ENCODE peak calls at places on chromosome 19, in eight cellular contexts. N, A, T, D, J, O, Z and B are unnamed samples.

GRCh38 chr19:55484571-55485438 is at the start of gene NAT14:
- DNase-seq in T (peak; percentile 91), O (peak; percentile 33), J (no peak), Z (peak; percentile 36), N (peak; percentile 38), A (peak; percentile 86), D (peak; percentile 72), B (no peak)

GRCh38 chr19:29550896-29551295 is 25.1 kb downstream of the VSTM2B start:
- DNase-seq in T (no peak), J (no peak), D (no peak), N (no peak), O (no peak), A (no peak), Z (no peak), B (no peak)

GRCh38 chr19:3062165-3063105 is at the start of gene TLE5:
- DNase-seq in N (peak; percentile 53), D (peak; percentile 67), T (peak; percentile 68), A (no peak), O (peak; percentile 84), J (no peak), Z (peak; percentile 32), B (no peak)

GRCh38 chr19:3880471-3881271 is at the start of gene ATCAY:
- DNase-seq in J (no peak), N (peak; percentile 21), T (no peak), D (no peak), O (no peak), A (peak; percentile 76), Z (no peak), B (no peak)

GRCh38 chr19:18089726-18090125 is 3.0 kb upstream of the IL12RB1 start:
- DNase-seq in T (no peak), Z (no peak), N (peak; percentile 88), O (no peak), D (no peak), J (no peak), A (no peak), B (peak; percentile 96)

GRCh38 chr19:30679286-30679685 is 307.1 kb downstream of the ZNF536 start:
- DNase-seq in Z (no peak), N (no peak), D (no peak), A (no peak), J (no peak), O (no peak), T (no peak), B (no peak)

GRCh38 chr19:17616961-17617806 is 61.7 kb downstream of the COLGALT1 start:
- DNase-seq in O (no peak), Z (peak; percentile 6), D (no peak), J (no peak), A (no peak), T (peak; percentile 53), N (no peak), B (no peak)

GRCh38 chr19:38284422-38284821 is 19.6 kb upstream of the C19orf33 start:
- DNase-seq in T (no peak), J (no peak), Z (peak; percentile 73), O (no peak), D (peak; percentile 73), N (peak; percentile 13), A (no peak), B (peak; percentile 58)

GRCh38 chr19:19260417-19260816 is 12.7 kb downstream of the TM6SF2 start:
- DNase-seq in T (no peak), O (no peak), A (no peak), J (no peak), N (no peak), Z (no peak), D (no peak), B (no peak)

GRCh38 chr19:1492474-1493006 is 1.6 kb downstream of the REEP6 start:
- DNase-seq in T (no peak), Z (no peak), N (no peak), O (no peak), J (no peak), D (no peak), A (no peak), B (no peak)

GRCh38 chr19:29947871-29948270 is 5.8 kb downstream of the URI1 start:
- DNase-seq in J (no peak), Z (no peak), T (no peak), A (no peak), D (no peak), N (no peak), O (no peak), B (no peak)

GRCh38 chr19:2226051-2226839 is 9.9 kb downstream of the PLEKHJ1 start:
- DNase-seq in J (no peak), N (no peak), O (no peak), D (no peak), A (no peak), Z (no peak), T (no peak), B (no peak)

GRCh38 chr19:4976412-4977298 is 7.7 kb downstream of the KDM4B start:
- DNase-seq in Z (peak; percentile 98), D (peak; percentile 85), T (peak; percentile 66), N (peak; percentile 38), O (peak; percentile 55), J (no peak), A (no peak), B (peak; percentile 82)

GRCh38 chr19:3375221-3376088 is 9.1 kb downstream of the NFIC start:
- DNase-seq in D (peak; percentile 92), N (peak; percentile 87), A (no peak), J (no peak), O (no peak), Z (no peak), T (no peak), B (peak; percentile 86)

GRCh38 chr19:45100797-45101196 is 7.8 kb downstream of the PPP1R37 start:
- DNase-seq in N (no peak), Z (no peak), T (no peak), O (no peak), J (no peak), A (no peak), D (no peak), B (no peak)

GRCh38 chr19:54959840-54960239 is 6.3 kb upstream of the NLRP2 start:
- DNase-seq in D (no peak), T (no peak), O (no peak), J (no peak), Z (peak; percentile 92), A (no peak), N (no peak), B (no peak)

GRCh38 chr19:49340865-49341718 is 5.9 kb downstream of the CD37 start:
- DNase-seq in Z (no peak), O (no peak), J (no peak), N (no peak), A (no peak), T (no peak), D (peak; percentile 41), B (no peak)

GRCh38 chr19:16061943-16062342 is 14.4 kb upstream of the TPM4 start:
- DNase-seq in J (no peak), A (no peak), Z (no peak), N (no peak), T (no peak), D (no peak), O (no peak), B (no peak)

GRCh38 chr19:33465371-33465770 is 56.2 kb downstream of the PEPD start:
- DNase-seq in A (no peak), O (no peak), D (no peak), T (no peak), N (no peak), J (no peak), Z (no peak), B (no peak)

GRCh38 chr19:14603990-14604387 is 21.1 kb downstream of the CLEC17A start:
- DNase-seq in Z (no peak), J (no peak), D (no peak), A (no peak), O (no peak), N (no peak), T (no peak), B (no peak)

GRCh38 chr19:14632286-14632685 is 42.4 kb downstream of the ADGRE3 start:
- DNase-seq in T (peak; percentile 56), J (peak; percentile 13), A (no peak), D (no peak), N (no peak), Z (peak; percentile 43), O (peak; percentile 6), B (peak; percentile 19)

GRCh38 chr19:51887522-51888498 is at the start of gene ZNF577:
- DNase-seq in T (peak; percentile 23), D (peak; percentile 94), N (peak; percentile 76), Z (no peak), O (peak; percentile 96), A (peak; percentile 78), J (peak; percentile 64), B (peak; percentile 70)

GRCh38 chr19:17871878-17872250 is at the start of gene SLC5A5:
- DNase-seq in T (no peak), Z (peak; percentile 56), D (no peak), O (no peak), A (no peak), N (no peak), J (no peak), B (no peak)

GRCh38 chr19:18282021-18282787 is 782 bp upstream of the JUND start:
- DNase-seq in J (no peak), N (no peak), T (no peak), Z (peak; percentile 93), D (peak; percentile 73), O (no peak), A (no peak), B (peak; percentile 76)

GRCh38 chr19:1860821-1861598 is 2.4 kb downstream of the KLF16 start:
- DNase-seq in O (no peak), J (no peak), T (no peak), A (no peak), Z (no peak), D (peak; percentile 64), N (no peak), B (no peak)

GRCh38 chr19:57689750-57690149 is 8.0 kb downstream of the ZNF551 start:
- DNase-seq in Z (no peak), A (no peak), N (no peak), T (no peak), J (no peak), D (no peak), O (no peak), B (no peak)

GRCh38 chr19:55697698-55698097 is 22.7 kb downstream of the EPN1 start:
- DNase-seq in T (no peak), A (no peak), N (no peak), J (no peak), D (no peak), O (no peak), Z (no peak), B (no peak)

GRCh38 chr19:33691736-33692135 is 70.0 kb downstream of the CHST8 start:
- DNase-seq in Z (no peak), A (no peak), T (no peak), N (no peak), D (no peak), O (no peak), J (no peak), B (no peak)

GRCh38 chr19:20039203-20039723 is at the start of gene ZNF682:
- DNase-seq in J (peak; percentile 87), A (peak; percentile 95), T (peak; percentile 7), N (peak; percentile 93), O (peak; percentile 97), D (peak; percentile 95), Z (peak; percentile 90), B (peak; percentile 98)